ENCODE peak calls at places on chromosomes 6 and 20, in four cellular contexts. B is A549, E is ovary, J is sigmoid colon. A is an unnamed sample.

GRCh38 chr6:215335-216034 is 76.8 kb upstream of the DUSP22 start:
- DNase-seq in B (no peak), E (no peak), J (no peak), A (no peak)

GRCh38 chr20:58016779-58017178 is 211.7 kb downstream of the ANKRD60 start:
- DNase-seq in B (no peak), E (no peak), J (no peak), A (no peak)

GRCh38 chr6:75936682-75937081 is 135.8 kb downstream of the IMPG1 start:
- DNase-seq in B (no peak), E (no peak), J (no peak), A (no peak)

GRCh38 chr6:139369568-139370046 is 4.8 kb downstream of the CITED2 start:
- DNase-seq in B (peak; percentile 14), E (peak; percentile 44), J (no peak), A (no peak)

GRCh38 chr6:125823180-125823579 is 32.4 kb downstream of the NCOA7 start:
- DNase-seq in B (no peak), E (no peak), J (no peak), A (no peak)

GRCh38 chr20:37297066-37297736 is 7.7 kb downstream of the MANBAL start:
- DNase-seq in B (no peak), E (peak; percentile 33), J (peak; percentile 80), A (no peak)

GRCh38 chr6:45163952-45164766 is 164.0 kb upstream of the RUNX2 start:
- DNase-seq in B (no peak), E (no peak), J (no peak), A (no peak)

GRCh38 chr6:93300661-93301060 is 118.7 kb downstream of the EPHA7 start:
- DNase-seq in B (no peak), E (no peak), J (no peak), A (no peak)

GRCh38 chr6:126947070-126947469 is 171.4 kb upstream of the RSPO3 start:
- DNase-seq in B (no peak), E (peak; percentile 17), J (peak; percentile 79), A (no peak)

GRCh38 chr6:57021086-57021720 is 25.3 kb upstream of the KIAA1586 start:
- DNase-seq in B (peak; percentile 36), E (no peak), J (no peak), A (no peak)

GRCh38 chr6:106609699-106610098 is 19.6 kb downstream of the RTN4IP1 start:
- DNase-seq in B (no peak), E (no peak), J (no peak), A (no peak)

GRCh38 chr6:167846997-167847606 is 20.4 kb downstream of the AFDN start:
- DNase-seq in B (no peak), E (no peak), J (no peak), A (no peak)

GRCh38 chr20:18857640-18858039 is 44.1 kb downstream of the SCP2D1 start:
- DNase-seq in B (no peak), E (no peak), J (no peak), A (no peak)

GRCh38 chr6:96089173-96089572 is 73.4 kb downstream of the FUT9 start:
- DNase-seq in B (no peak), E (no peak), J (no peak), A (peak; percentile 36)

GRCh38 chr20:50303573-50304500 is 113.2 kb downstream of the CEBPB start:
- DNase-seq in B (no peak), E (peak; percentile 90), J (peak; percentile 96), A (peak; percentile 84)
- H3K4me1 ChIP-seq in B (peaks cover 70% of the 10 kb centered on the region), E (peaks cover 30% of the 10 kb centered on the region), J (peaks cover 4% of the 10 kb centered on the region), A (peaks cover 67% of the 10 kb centered on the region)

DNA sequence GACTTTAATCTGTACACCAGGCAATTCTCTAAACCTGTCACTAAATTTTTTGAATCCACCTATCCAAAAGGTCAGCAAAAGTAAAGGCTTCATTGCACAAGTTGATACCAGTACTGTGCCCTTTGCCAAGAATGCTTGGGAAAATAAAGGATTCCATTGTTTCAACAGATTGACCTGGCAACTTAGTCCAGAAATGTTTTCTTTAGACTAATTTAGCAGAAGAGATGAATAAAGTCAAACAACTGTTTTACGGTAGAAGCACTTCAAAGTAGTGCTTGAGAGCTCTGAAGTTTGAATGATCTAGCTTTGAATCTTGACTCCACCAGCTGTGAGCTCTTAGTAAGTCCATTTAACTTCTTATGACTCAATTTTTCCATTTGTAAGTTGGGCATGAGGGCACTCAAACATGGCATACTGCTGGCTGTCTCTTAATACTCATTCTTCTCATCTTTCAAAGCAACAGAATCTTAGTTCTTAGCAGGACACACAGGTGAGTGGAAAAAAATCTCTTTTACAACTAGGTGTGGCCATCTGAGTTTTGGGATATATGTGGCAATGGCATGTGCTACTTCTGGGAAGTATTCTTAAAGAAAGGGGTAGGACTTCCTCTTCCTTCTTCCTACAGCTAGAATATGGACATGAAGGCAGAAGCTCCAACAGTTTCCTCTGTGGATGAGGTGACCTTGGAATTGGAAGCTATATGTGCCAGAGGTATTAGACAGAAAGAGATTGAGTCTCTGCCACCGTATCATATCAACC is 55.9 kb upstream of the LOC128125822 start:
- DNase-seq in B (no peak), E (no peak), J (no peak), A (no peak)
- TF ChIP-seq EP300 in B (peak; percentile 91), E (no peak), J (no peak), A (no peak)

GRCh38 chr6:43770417-43771209 is 602 bp downstream of the VEGFA start:
- DNase-seq in B (peak; percentile 60), E (peak; percentile 63), J (peak; percentile 83), A (peak; percentile 63)
- TF ChIP-seq POLR2A in B (peak; percentile 49), E (no peak), J (peak; percentile 5), A (no peak)

GRCh38 chr6:162032620-162033019 is 694.9 kb downstream of the PRKN start:
- DNase-seq in B (no peak), E (no peak), J (no peak), A (no peak)
- H3K4me1 ChIP-seq in B (no peaks in the 10 kb centered on the region), E (no peaks in the 10 kb centered on the region), J (no peaks in the 10 kb centered on the region), A (no peaks in the 10 kb centered on the region)

GRCh38 chr20:49215232-49215631 is 4.0 kb upstream of the DDX27 start:
- DNase-seq in B (no peak), E (no peak), J (no peak), A (no peak)

GRCh38 chr20:49216991-49217578 is 2.1 kb upstream of the DDX27 start:
- DNase-seq in B (peak; percentile 73), E (peak; percentile 96), J (peak; percentile 96), A (peak; percentile 98)

GRCh38 chr20:49219924-49220831 is 962 bp downstream of the DDX27 start:
- DNase-seq in B (no peak), E (no peak), J (no peak), A (no peak)

GRCh38 chr20:49214546-49214945 is 4.7 kb upstream of the DDX27 start:
- DNase-seq in B (no peak), E (no peak), J (no peak), A (no peak)

DNA sequence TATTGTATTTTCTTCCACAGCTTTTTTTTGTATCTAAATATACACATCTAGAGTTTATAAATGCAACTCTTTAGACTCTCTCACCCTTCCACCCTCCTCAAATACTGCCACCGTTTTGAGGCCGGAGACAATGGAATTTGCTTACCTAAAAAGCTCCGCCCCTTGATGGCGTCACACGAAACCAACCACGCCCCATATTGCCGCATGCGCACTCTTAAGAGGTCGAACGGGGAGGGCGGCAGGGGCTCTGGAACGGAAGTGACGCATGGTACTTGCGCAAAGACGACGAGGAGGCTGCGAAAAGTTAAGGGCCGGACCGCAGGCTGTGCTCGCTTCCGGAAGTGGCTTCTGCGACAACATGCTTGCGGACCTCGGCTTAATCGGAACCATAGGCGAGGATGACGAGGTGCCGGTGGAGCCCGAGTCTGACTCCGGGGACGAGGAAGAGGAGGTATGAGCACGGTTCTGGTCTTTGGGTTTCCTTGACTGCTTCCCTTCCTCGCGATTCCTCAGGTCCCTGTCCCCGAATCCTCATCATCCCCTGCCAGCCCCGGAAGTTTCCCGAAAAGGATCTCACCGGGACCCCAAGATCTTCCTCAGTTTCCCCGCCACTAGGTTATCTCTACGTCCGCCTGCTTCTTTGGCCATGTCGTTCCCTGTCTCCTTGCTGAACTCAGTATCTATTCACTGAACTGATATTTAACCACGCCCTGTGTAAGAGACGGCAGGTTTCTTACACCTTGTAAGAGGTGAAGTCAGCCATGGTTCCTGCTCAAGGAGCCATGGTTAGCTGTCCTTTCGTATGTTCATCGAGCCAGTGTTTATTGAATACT is at the start of gene DDX27:
- DNase-seq in B (peak; percentile 86), E (peak; percentile 99), J (peak; percentile 99), A (peak; percentile 99)
- TF ChIP-seq EP300 in B (no peak), E (peak; percentile 89), J (peak; percentile 11), A (no peak)

DNA sequence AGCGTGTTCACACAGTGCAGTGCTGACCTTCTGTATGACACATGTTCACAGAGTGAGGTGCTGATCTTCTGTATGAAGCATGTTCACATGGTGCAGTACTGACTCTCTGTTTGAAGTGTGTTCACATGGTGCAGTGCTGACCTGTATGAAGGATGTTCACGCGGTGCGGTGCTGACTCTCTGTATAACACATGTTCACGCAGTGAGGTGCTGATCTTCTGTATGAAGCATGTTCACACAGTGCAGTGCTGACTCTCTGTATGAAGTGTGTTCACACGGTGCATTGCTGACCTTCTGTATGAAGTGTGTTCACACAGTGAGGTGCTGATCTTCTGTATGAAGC is 10.8 kb upstream of the SERPINB1 start:
- DNase-seq in B (no peak), E (no peak), J (no peak), A (no peak)
- TF ChIP-seq POLR2A in B (no peak), E (no peak), J (no peak), A (no peak)

A was measured in stomach.